ENCODE peak calls at places on chromosome 15, in five cellular contexts. A, K, C, M and L are unnamed samples.

GRCh38 chr15:52004806-52005205 is 14.2 kb upstream of the MAPK6 start:
- DNase-seq in A (no peak), K (no peak), C (no peak), M (no peak), L (no peak)

GRCh38 chr15:45402955-45403892 is 24.9 kb upstream of the GATM start:
- DNase-seq in A (no peak), K (no peak), C (peak; percentile 77), M (peak; percentile 24), L (no peak)

GRCh38 chr15:90496791-90497190 is 32.9 kb upstream of the CRTC3 start:
- DNase-seq in A (no peak), K (no peak), C (no peak), M (peak; percentile 63), L (no peak)

GRCh38 chr15:72554471-72555425 is 80.6 kb downstream of the ARIH1 start:
- DNase-seq in A (no peak), K (no peak), C (peak; percentile 36), M (no peak), L (no peak)

GRCh38 chr15:50333229-50333628 is 21.8 kb downstream of the GABPB1 start:
- DNase-seq in A (no peak), K (no peak), C (no peak), M (no peak), L (no peak)

GRCh38 chr15:62240697-62241096 is 75.6 kb upstream of the C2CD4B start:
- DNase-seq in A (no peak), K (no peak), C (no peak), M (no peak), L (no peak)

GRCh38 chr15:40441736-40442531 is 1.2 kb downstream of the BAHD1 start:
- DNase-seq in A (no peak), K (no peak), C (no peak), M (no peak), L (no peak)

GRCh38 chr15:101296418-101297405 is 1.7 kb upstream of the SNRPA1 start:
- DNase-seq in A (no peak), K (no peak), C (peak; percentile 70), M (no peak), L (no peak)

GRCh38 chr15:57806003-57806402 is 99.5 kb downstream of the POLR2M start:
- DNase-seq in A (no peak), K (no peak), C (no peak), M (no peak), L (no peak)

GRCh38 chr15:100308222-100309007 is 33.4 kb downstream of the ADAMTS17 start:
- DNase-seq in A (no peak), K (no peak), C (no peak), M (no peak), L (no peak)